ENCODE peak calls at places on chromosomes 13 and 19, in eight cellular contexts. H, O, G, A, W, F, U and Y are unnamed samples.

GRCh38 chr13:43405457-43405856 is 381.3 kb downstream of the ENOX1 start:
- DNase-seq in G (no peak), H (peak; percentile 25), A (no peak), F (no peak), O (no peak), W (no peak), U (no peak), Y (no peak)

GRCh38 chr13:98374750-98375149 is 197.7 kb upstream of the RNF113B start:
- DNase-seq in O (no peak), F (no peak), A (no peak), W (no peak), G (no peak), U (no peak), H (no peak), Y (no peak)

GRCh38 chr13:45446181-45446580 is 18.6 kb upstream of the COG3 start:
- DNase-seq in H (no peak), U (no peak), W (no peak), G (no peak), O (no peak), A (no peak), F (no peak), Y (no peak)

GRCh38 chr13:77784531-77784930 is 87.0 kb downstream of the SLAIN1 start:
- DNase-seq in U (no peak), W (no peak), H (no peak), G (no peak), O (no peak), A (no peak), F (no peak), Y (no peak)

GRCh38 chr13:30766957-30767603 is 31.7 kb downstream of the ALOX5AP start:
- DNase-seq in A (no peak), W (no peak), G (no peak), H (no peak), U (no peak), F (no peak), O (no peak), Y (no peak)

GRCh38 chr19:45691516-45692186 is at the start of gene SNRPD2:
- DNase-seq in G (peak; percentile 96), U (peak; percentile 91), O (peak; percentile 86), A (peak; percentile 97), F (peak; percentile 95), W (peak; percentile 93), H (peak; percentile 98), Y (peak; percentile 93)

GRCh38 chr19:30563691-30564090 is 191.5 kb downstream of the ZNF536 start:
- DNase-seq in O (no peak), W (no peak), A (no peak), H (no peak), U (no peak), G (peak; percentile 9), F (no peak), Y (no peak)

GRCh38 chr19:17706750-17707181 is 12.5 kb upstream of the MAP1S start:
- DNase-seq in G (no peak), U (peak; percentile 46), A (no peak), O (no peak), H (peak; percentile 43), F (no peak), W (no peak), Y (no peak)

GRCh38 chr13:24274452-24274971 is 34.9 kb upstream of the C1QTNF9 start:
- DNase-seq in W (peak; percentile 84), A (no peak), H (no peak), F (peak; percentile 82), G (no peak), O (no peak), U (no peak), Y (no peak)

GRCh38 chr13:37602743-37603381 is 4.3 kb upstream of the POSTN start:
- DNase-seq in O (no peak), W (no peak), A (no peak), F (no peak), G (no peak), U (peak; percentile 5), H (no peak), Y (no peak)

GRCh38 chr19:6233827-6234511 is 45.8 kb downstream of the MLLT1 start:
- DNase-seq in A (no peak), F (peak; percentile 75), G (peak; percentile 78), O (peak; percentile 62), W (no peak), H (no peak), U (no peak), Y (no peak)

GRCh38 chr13:75481176-75482069 is 546 bp downstream of the TBC1D4 start:
- DNase-seq in W (no peak), O (peak; percentile 22), A (peak; percentile 69), H (peak; percentile 21), U (no peak), F (peak; percentile 41), G (peak; percentile 75), Y (no peak)

GRCh38 chr19:58034476-58034790 is 608 bp downstream of the ZSCAN1 start:
- DNase-seq in G (no peak), O (no peak), W (no peak), U (no peak), F (no peak), H (no peak), A (no peak), Y (peak; percentile 25)

GRCh38 chr13:27338816-27339215 is 68.2 kb downstream of the RASL11A start:
- DNase-seq in F (no peak), W (no peak), H (peak; percentile 42), A (no peak), U (peak; percentile 40), O (no peak), G (no peak), Y (no peak)

GRCh38 chr19:17775245-17775927 is 19.6 kb upstream of the B3GNT3 start:
- DNase-seq in G (no peak), U (peak; percentile 64), O (no peak), F (no peak), H (peak; percentile 53), A (no peak), W (peak; percentile 45), Y (no peak)

GRCh38 chr13:23667750-23668149 is 97.5 kb downstream of the TNFRSF19 start:
- DNase-seq in U (no peak), W (no peak), G (no peak), F (no peak), H (no peak), O (no peak), A (no peak), Y (no peak)

GRCh38 chr13:30737511-30738342 is 2.4 kb downstream of the ALOX5AP start:
- DNase-seq in U (no peak), H (no peak), A (no peak), G (no peak), O (no peak), W (peak; percentile 38), F (no peak), Y (no peak)

GRCh38 chr13:79673310-79673992 is 192.5 kb downstream of the NDFIP2 start:
- DNase-seq in A (no peak), U (no peak), F (no peak), W (no peak), G (no peak), H (no peak), O (peak; percentile 54), Y (no peak)

GRCh38 chr13:44396963-44397580 is 23.4 kb downstream of the SERP2 start:
- DNase-seq in F (peak; percentile 62), O (no peak), U (no peak), W (no peak), G (no peak), A (peak; percentile 61), H (no peak), Y (no peak)

GRCh38 chr13:72290962-72291681 is 424.1 kb upstream of the DACH1 start:
- DNase-seq in O (no peak), G (no peak), U (no peak), W (no peak), H (no peak), F (no peak), A (no peak), Y (no peak)
- H3K4me1 ChIP-seq in O (no peaks in the 10 kb centered on the region), G (no peaks in the 10 kb centered on the region), U (no peaks in the 10 kb centered on the region), W (no peaks in the 10 kb centered on the region), H (no peaks in the 10 kb centered on the region), F (peaks cover 4% of the 10 kb centered on the region), A (no peaks in the 10 kb centered on the region), Y (no peaks in the 10 kb centered on the region)

DNA sequence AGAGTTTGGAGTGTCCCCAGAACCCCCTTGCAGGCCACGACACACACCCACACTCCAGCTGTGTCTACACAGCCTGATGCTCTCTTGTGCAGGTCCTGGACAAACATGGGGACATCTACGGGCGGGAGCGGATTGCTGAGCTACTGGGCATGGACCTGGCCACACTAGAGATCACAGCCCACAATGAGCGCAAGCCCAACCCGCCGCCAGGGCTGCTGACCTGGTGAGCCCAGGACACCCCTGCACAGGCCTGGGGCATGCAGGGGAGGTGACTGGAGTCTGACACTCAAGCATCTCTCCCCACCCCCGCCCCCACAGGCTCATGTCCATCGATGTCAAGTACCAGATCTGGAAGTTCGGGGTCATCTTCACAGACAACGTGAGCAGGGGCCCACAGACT is 39.9 kb downstream of the MAP4K1 start:
- DNase-seq in H (no peak), F (no peak), G (no peak), W (no peak), U (no peak), A (no peak), O (no peak), Y (no peak)
- TF ChIP-seq POLR2A in H (no peak), F (no peak), G (no peak), W (no peak), U (no peak), A (no peak), O (no peak), Y (no peak)

GRCh38 chr19:41352279-41352608 is 1.5 kb downstream of the TGFB1 start:
- DNase-seq in H (no peak), A (no peak), G (no peak), U (no peak), O (no peak), F (no peak), W (no peak), Y (no peak)
- H3K27ac ChIP-seq in H (peak overlapping the region; percentile 90), A (peak overlapping the region; percentile 95), G (peak overlapping the region; percentile 43), U (no peak overlapping the region), O (peak overlapping the region; percentile 80), F (peak overlapping the region; percentile 94), W (peak overlapping the region; percentile 91), Y (peak overlapping the region; percentile 92)

GRCh38 chr13:36288794-36289391 is 8.7 kb downstream of the CCDC169 start:
- DNase-seq in W (no peak), A (no peak), G (no peak), F (no peak), U (no peak), O (no peak), H (no peak), Y (no peak)

GRCh38 chr13:36297600-36298338 is at the start of gene CCDC169:
- DNase-seq in A (peak; percentile 93), H (peak; percentile 42), U (peak; percentile 5), G (peak; percentile 83), F (peak; percentile 73), O (peak; percentile 40), W (peak; percentile 38), Y (peak; percentile 64)

GRCh38 chr13:36297259-36297599 is 385 bp downstream of the CCDC169 start:
- DNase-seq in O (no peak), H (peak; percentile 24), W (no peak), F (no peak), U (no peak), G (no peak), A (no peak), Y (no peak)

GRCh38 chr13:36294061-36294460 is 3.6 kb downstream of the CCDC169 start:
- DNase-seq in G (no peak), W (no peak), O (no peak), A (no peak), H (no peak), F (no peak), U (no peak), Y (no peak)

DNA sequence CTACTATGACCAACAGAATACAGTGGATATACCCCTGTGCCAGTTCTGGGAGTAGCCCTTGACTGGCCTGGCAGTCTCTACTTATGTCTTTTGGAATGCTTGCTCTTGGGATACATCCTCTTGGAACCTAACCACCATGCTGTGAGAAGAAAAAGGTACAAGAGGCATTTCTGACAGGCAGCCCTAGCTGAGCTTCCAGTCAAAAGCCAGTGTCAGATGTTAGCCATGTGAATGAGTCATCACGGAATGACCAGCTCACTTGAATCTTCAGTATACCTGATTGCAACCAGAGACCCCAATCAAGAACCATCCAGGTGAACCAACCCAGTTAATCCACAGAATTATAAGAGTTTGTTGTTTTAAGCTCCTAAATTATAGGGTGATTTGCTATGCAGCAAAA is 4.1 kb downstream of the CCDC169 start:
- DNase-seq in F (no peak), U (no peak), H (no peak), G (no peak), A (no peak), O (no peak), W (no peak), Y (no peak)
- H3K4me1 ChIP-seq in F (peaks cover 13% of the 10 kb centered on the region), U (no peaks in the 10 kb centered on the region), H (peaks cover 4% of the 10 kb centered on the region), G (peaks cover 16% of the 10 kb centered on the region), A (peaks cover 2% of the 10 kb centered on the region), O (peaks cover 10% of the 10 kb centered on the region), W (no peaks in the 10 kb centered on the region), Y (no peaks in the 10 kb centered on the region)